ENCODE peak calls at places on chromosomes 11 and 22, in five cellular contexts. R is BE2C, O is AG04450, F is ovary, Q is fibroblast of lung. T is an unnamed sample.

GRCh38 chr11:7442588-7443215 is 42.6 kb upstream of the OLFML1 start:
- DNase-seq in Q (peak; percentile 49), R (peak; percentile 64), O (peak; percentile 2), F (peak; percentile 71), T (no peak)

GRCh38 chr11:65354265-65355012 is at the start of gene TIGD3:
- DNase-seq in Q (peak; percentile 91), R (peak; percentile 96), O (peak; percentile 73), F (peak; percentile 99), T (peak; percentile 73)

GRCh38 chr11:24093410-24093809 is 403.4 kb upstream of the LUZP2 start:
- DNase-seq in F (no peak), Q (no peak), R (peak; percentile 51), O (no peak), T (no peak)

GRCh38 chr11:15871904-15872303 is 484.4 kb downstream of the SOX6 start:
- DNase-seq in R (no peak), F (no peak), Q (no peak), O (no peak), T (no peak)

GRCh38 chr22:28051787-28052356 is 132.8 kb upstream of the PITPNB start:
- DNase-seq in O (no peak), R (peak; percentile 82), Q (peak; percentile 73), F (peak; percentile 84), T (no peak)

GRCh38 chr22:20569059-20570058 is 61.9 kb downstream of the MED15 start:
- DNase-seq in O (peak; percentile 94), F (peak; percentile 77), Q (peak; percentile 98), R (no peak), T (peak; percentile 91)

GRCh38 chr22:22928666-22929380 is 41.2 kb downstream of the IGLL5 start:
- DNase-seq in R (no peak), F (no peak), Q (peak; percentile 27), O (no peak), T (no peak)

GRCh38 chr11:106160494-106160893 is 83.0 kb downstream of the AASDHPPT start:
- DNase-seq in O (no peak), R (no peak), Q (no peak), F (no peak), T (no peak)

GRCh38 chr11:36452231-36452630 is 57.8 kb downstream of the TRAF6 start:
- DNase-seq in O (no peak), F (no peak), R (no peak), Q (peak; percentile 76), T (no peak)

GRCh38 chr11:131099013-131099412 is 182.7 kb upstream of the SNX19 start:
- DNase-seq in R (no peak), F (no peak), Q (peak; percentile 34), O (no peak), T (no peak)

GRCh38 chr11:64204464-64204989 is 2.0 kb upstream of the FERMT3 start:
- DNase-seq in Q (peak; percentile 97), F (peak; percentile 94), O (peak; percentile 95), R (peak; percentile 78), T (peak; percentile 69)

GRCh38 chr22:27215826-27216320 is 558.5 kb downstream of the MIAT start:
- DNase-seq in R (no peak), F (no peak), Q (no peak), O (no peak), T (no peak)

GRCh38 chr11:69663326-69663725 is 11.8 kb downstream of the LTO1 start:
- DNase-seq in F (no peak), R (no peak), Q (no peak), O (no peak), T (no peak)

GRCh38 chr11:22566293-22566692 is 59.3 kb downstream of the FANCF start:
- DNase-seq in O (no peak), F (no peak), Q (no peak), R (no peak), T (no peak)

GRCh38 chr22:45867906-45868555 is 108.9 kb downstream of the WNT7B start:
- DNase-seq in R (no peak), F (no peak), Q (no peak), O (no peak), T (no peak)
- H3K4me3 ChIP-seq in R (no peak overlapping the region), F (no peak overlapping the region), Q (no peak overlapping the region), O (no peak overlapping the region), T (no peak overlapping the region)

DNA sequence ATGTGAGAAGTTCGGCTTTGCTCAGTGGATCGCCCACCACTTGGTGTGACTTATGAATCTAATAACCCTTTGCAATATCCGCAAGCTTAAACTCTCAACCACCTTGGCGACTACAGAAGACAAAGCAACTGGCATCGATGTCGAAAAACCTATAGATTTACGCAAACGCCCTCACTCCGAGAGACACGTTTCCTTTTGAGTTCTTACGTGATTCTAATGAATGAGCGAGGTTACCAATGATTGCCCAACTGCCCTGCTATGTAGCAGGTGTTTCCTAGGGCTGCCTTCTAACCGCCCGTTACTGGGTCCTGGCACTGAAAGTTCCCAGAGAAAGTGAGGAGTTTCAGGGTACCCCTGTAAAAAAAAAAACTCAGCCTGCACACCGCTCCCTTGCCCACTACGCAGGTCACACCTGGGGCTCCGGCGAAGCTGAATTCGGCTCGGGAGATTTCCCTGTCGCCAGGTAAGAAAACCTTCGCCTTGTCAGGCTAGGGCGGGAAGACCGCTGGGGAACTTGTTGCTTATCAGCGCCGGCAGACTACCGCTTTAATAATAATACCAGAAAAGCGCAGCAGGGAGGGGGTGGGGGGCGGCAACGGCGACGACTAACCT is 21.4 kb upstream of the BDNF start:
- DNase-seq in R (no peak), O (no peak), F (no peak), Q (no peak), T (no peak)
- H3K27me3 ChIP-seq in R (peaks cover 39% of the 10 kb centered on the region), O (no peaks in the 10 kb centered on the region), F (no peaks in the 10 kb centered on the region), Q (peaks cover 33% of the 10 kb centered on the region), T (peaks cover 26% of the 10 kb centered on the region)

DNA sequence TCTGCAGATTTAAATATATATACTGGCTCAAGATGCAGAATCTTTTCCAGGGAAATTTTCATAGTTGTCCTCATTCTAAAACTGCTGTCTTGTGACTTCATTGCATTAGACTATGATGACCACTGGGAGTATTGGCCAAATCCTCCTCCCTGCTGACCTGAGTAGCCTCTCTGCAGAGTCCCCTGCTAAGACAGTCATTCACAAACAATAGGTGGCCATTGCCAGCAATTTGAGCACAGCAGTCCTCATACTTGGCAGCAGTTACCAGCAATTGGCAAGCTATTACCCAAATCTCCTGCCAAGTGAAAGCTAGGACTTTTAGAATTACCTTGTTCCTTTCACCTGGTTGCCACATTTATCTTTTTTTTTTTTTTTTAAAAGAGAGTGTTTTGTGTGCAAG is 325.8 kb downstream of the FAT3 start:
- DNase-seq in R (no peak), O (no peak), Q (no peak), F (no peak), T (no peak)
- H3K4me3 ChIP-seq in R (no peak overlapping the region), O (no peak overlapping the region), Q (no peak overlapping the region), F (no peak overlapping the region), T (no peak overlapping the region)

GRCh38 chr11:61267437-61267841 is 26.5 kb downstream of the PGA5 start:
- DNase-seq in O (no peak), Q (no peak), R (no peak), F (no peak), T (no peak)
- H3K27me3 ChIP-seq in O (no peaks in the 10 kb centered on the region), Q (no peaks in the 10 kb centered on the region), R (no peaks in the 10 kb centered on the region), F (no peaks in the 10 kb centered on the region), T (no peaks in the 10 kb centered on the region)

GRCh38 chr11:27471067-27471587 is 1.5 kb downstream of the LGR4 start:
- DNase-seq in F (no peak), Q (no peak), R (no peak), O (no peak), T (no peak)

GRCh38 chr11:27468209-27468608 is 4.4 kb downstream of the LGR4 start:
- DNase-seq in R (no peak), O (no peak), F (no peak), Q (peak; percentile 50), T (peak; percentile 86)

GRCh38 chr11:27470166-27470565 is 2.4 kb downstream of the LGR4 start:
- DNase-seq in F (no peak), R (no peak), O (no peak), Q (no peak), T (no peak)

GRCh38 chr11:27468643-27469332 is 3.8 kb downstream of the LGR4 start:
- DNase-seq in Q (no peak), F (no peak), O (no peak), R (no peak), T (peak; percentile 79)

DNA sequence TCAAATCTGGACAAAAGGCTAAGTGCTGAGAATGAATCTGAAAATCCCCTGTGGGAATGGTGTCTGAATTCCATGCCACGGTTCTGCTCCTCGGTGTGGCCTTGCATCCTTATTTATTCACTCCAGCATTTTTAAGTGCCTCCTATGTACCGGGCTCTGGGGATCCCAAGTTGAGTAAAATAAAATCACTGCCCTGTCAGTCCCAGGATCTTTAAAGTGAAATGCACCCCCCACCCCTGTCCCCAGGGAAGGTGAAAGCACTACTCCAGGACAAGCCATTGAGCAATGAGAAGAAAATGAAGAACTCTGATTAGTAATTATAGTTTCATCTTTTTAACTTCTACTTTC is 3.3 kb downstream of the LGR4 start:
- DNase-seq in Q (no peak), O (no peak), R (no peak), F (no peak), T (no peak)
- H3K4me3 ChIP-seq in Q (no peak overlapping the region), O (no peak overlapping the region), R (no peak overlapping the region), F (peak overlapping the region; percentile 4), T (peak overlapping the region; percentile 65)

GRCh38 chr22:36131907-36132306 is 28.6 kb downstream of the APOL3 start:
- DNase-seq in O (no peak), F (no peak), Q (no peak), R (no peak), T (no peak)
- H3K27me3 ChIP-seq in O (peaks cover 41% of the 10 kb centered on the region), F (no peaks in the 10 kb centered on the region), Q (peaks cover 20% of the 10 kb centered on the region), R (no peaks in the 10 kb centered on the region), T (peaks cover 7% of the 10 kb centered on the region)

GRCh38 chr11:126307706-126308105 is 3.8 kb downstream of the DCPS start:
- DNase-seq in F (peak; percentile 37), R (peak; percentile 60), Q (peak; percentile 66), O (no peak), T (no peak)
- H3K4me3 ChIP-seq in F (no peak overlapping the region), R (no peak overlapping the region), Q (no peak overlapping the region), O (no peak overlapping the region), T (no peak overlapping the region)

T was measured in kidney epithelial cell.